ENCODE peak calls at places on chromosomes 13 and 19, in four cellular contexts. K, X, L and I are unnamed samples.

GRCh38 chr13:91400094-91400462 is 1.7 kb downstream of the GPC5 start:
- DNase-seq in K (no peak), X (no peak), L (no peak), I (peak)

GRCh38 chr13:32610977-32611376 is 24.7 kb downstream of the PDS5B start:
- DNase-seq in K (no peak), X (no peak), L (no peak), I (no peak)

GRCh38 chr19:17075860-17076538 is 422 bp downstream of the MYO9B start:
- DNase-seq in K (peak), X (no peak), L (no peak), I (peak)

GRCh38 chr19:4472174-4472974 is at the start of gene HDGFL2:
- DNase-seq in K (no peak), X (no peak), L (no peak), I (no peak)

GRCh38 chr19:14433454-14434156 is 499 bp downstream of the PKN1 start:
- DNase-seq in K (peak), X (peak), L (no peak), I (peak)

GRCh38 chr19:16470911-16471811 is 609 bp downstream of the EPS15L1 start:
- DNase-seq in K (peak), X (no peak), L (no peak), I (peak)

GRCh38 chr19:21749090-21749489 is 18.3 kb downstream of the ZNF100 start:
- DNase-seq in K (no peak), X (no peak), L (no peak), I (no peak)

GRCh38 chr19:1747285-1748114 is 5.8 kb upstream of the ONECUT3 start:
- DNase-seq in K (peak), X (no peak), L (peak), I (peak)

GRCh38 chr19:51079486-51080110 is 3.1 kb downstream of the KLK14 start:
- DNase-seq in K (no peak), X (no peak), L (no peak), I (no peak)

GRCh38 chr13:52374873-52375411 is 31.0 kb downstream of the THSD1 start:
- DNase-seq in K (peak), X (no peak), L (no peak), I (no peak)

GRCh38 chr19:11279505-11280236 is 16.3 kb upstream of the TSPAN16 start:
- DNase-seq in K (no peak), X (no peak), L (no peak), I (no peak)

GRCh38 chr19:31699421-31699820 is 350.2 kb upstream of the TSHZ3 start:
- DNase-seq in K (no peak), X (no peak), L (no peak), I (no peak)

GRCh38 chr13:75796825-75797224 is 160.7 kb downstream of the LMO7 start:
- DNase-seq in K (no peak), X (no peak), L (no peak), I (no peak)

GRCh38 chr13:85241045-85241444 is 558.2 kb downstream of the SLITRK6 start:
- DNase-seq in K (peak), X (no peak), L (peak), I (no peak)

GRCh38 chr19:52296400-52296772 is 583 bp upstream of the ZNF480 start:
- DNase-seq in K (no peak), X (no peak), L (no peak), I (no peak)

GRCh38 chr13:78881746-78882145 is 222.8 kb upstream of the OBI1 start:
- DNase-seq in K (no peak), X (peak), L (no peak), I (no peak)

GRCh38 chr19:51712461-51713081 is 11.2 kb downstream of the HAS1 start:
- DNase-seq in K (no peak), X (no peak), L (no peak), I (peak)

GRCh38 chr19:14112051-14112808 is 5.3 kb downstream of the PRKACA start:
- DNase-seq in K (no peak), X (no peak), L (no peak), I (peak)

GRCh38 chr13:60944016-60944415 is 471.6 kb downstream of the PCDH20 start:
- DNase-seq in K (no peak), X (no peak), L (no peak), I (no peak)

GRCh38 chr19:43305642-43306041 is 36.3 kb upstream of the PSG9 start:
- DNase-seq in K (no peak), X (no peak), L (no peak), I (peak)

GRCh38 chr19:2820112-2820702 is 539 bp downstream of the ZNF554 start:
- DNase-seq in K (peak), X (peak), L (no peak), I (peak)

GRCh38 chr19:39542198-39542597 is 2.2 kb upstream of the EID2 start:
- DNase-seq in K (peak), X (no peak), L (no peak), I (peak)

GRCh38 chr19:49442354-49442753 is 1.0 kb upstream of the SLC17A7 start:
- DNase-seq in K (no peak), X (no peak), L (no peak), I (peak)

GRCh38 chr13:72029981-72030380 is 163.0 kb upstream of the DACH1 start:
- DNase-seq in K (no peak), X (no peak), L (no peak), I (no peak)

GRCh38 chr19:42068361-42068755 is 1.6 kb downstream of the GRIK5 start:
- DNase-seq in K (no peak), X (no peak), L (no peak), I (no peak)

GRCh38 chr13:98019186-98019585 is 65.7 kb downstream of the IPO5 start:
- DNase-seq in K (no peak), X (no peak), L (no peak), I (no peak)

GRCh38 chr13:99481357-99481756 is 19.9 kb upstream of the TM9SF2 start:
- DNase-seq in K (no peak), X (no peak), L (no peak), I (no peak)

GRCh38 chr19:6270076-6270745 is 9.6 kb downstream of the MLLT1 start:
- DNase-seq in K (no peak), X (no peak), L (no peak), I (no peak)

GRCh38 chr13:44212633-44213387 is 160.8 kb upstream of the SERP2 start:
- DNase-seq in K (no peak), X (no peak), L (no peak), I (peak)
- TF ChIP-seq POLR2AphosphoS5 in K (no peak), X (no peak), L (no peak), I (no peak)

GRCh38 chr13:103030776-103031175 is 35.4 kb downstream of the SLC10A2 start:
- DNase-seq in K (no peak), X (no peak), L (no peak), I (no peak)
- H3K4me2 ChIP-seq in K (no peak), X (no peak), L (no peak), I (no peak)

GRCh38 chr13:110637747-110638146 is 22.4 kb downstream of the NAXD start:
- DNase-seq in K (no peak), X (peak), L (no peak), I (no peak)
- TF ChIP-seq CTCF in K (no peak), X (no peak), L (no peak), I (no peak)

GRCh38 chr13:26022538-26023292 is 29.1 kb downstream of the SHISA2 start:
- DNase-seq in K (no peak), X (peak), L (no peak), I (no peak)
- TF ChIP-seq POLR2AphosphoS5 in K (no peak), X (no peak), L (no peak), I (no peak)

DNA sequence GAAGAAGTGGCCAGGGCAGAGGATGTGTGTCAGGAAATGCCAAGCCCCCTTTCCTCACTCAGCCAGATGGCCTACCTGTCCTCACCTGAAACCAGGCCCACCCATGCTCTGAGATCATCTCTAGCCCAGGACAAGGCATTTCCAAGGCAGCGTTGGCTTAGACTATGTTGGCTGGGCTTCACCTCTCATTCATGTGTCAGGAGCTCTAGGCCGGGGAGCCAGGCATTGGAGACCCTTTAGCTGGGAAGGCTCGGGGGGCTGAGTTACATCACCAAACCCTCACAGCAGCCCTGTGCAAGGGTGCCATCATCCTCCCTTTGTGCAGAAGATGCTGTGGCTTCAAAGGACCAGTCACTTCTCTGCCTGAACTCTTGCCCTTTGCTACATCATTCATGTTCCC is 40.0 kb downstream of the COL4A2 start:
- DNase-seq in K (no peak), X (no peak), L (no peak), I (no peak)
- H3K4me2 ChIP-seq in K (peak), X (peak), L (peak), I (no peak)

GRCh38 chr19:18117692-18118378 is 20.3 kb downstream of the MAST3 start:
- DNase-seq in K (peak), X (peak), L (peak), I (peak)
- TF ChIP-seq CTCF in K (no peak), X (peak), L (no peak), I (no peak)

GRCh38 chr19:46502891-46503290 is 7.2 kb upstream of the PNMA8B start:
- DNase-seq in K (no peak), X (no peak), L (no peak), I (no peak)

GRCh38 chr19:46499692-46500091 is 4.0 kb upstream of the PNMA8B start:
- DNase-seq in K (no peak), X (no peak), L (no peak), I (no peak)

GRCh38 chr19:46508206-46508605 is 12.5 kb upstream of the PNMA8B start:
- DNase-seq in K (no peak), X (no peak), L (no peak), I (no peak)

GRCh38 chr19:46503848-46504453 is 8.3 kb upstream of the PNMA8B start:
- DNase-seq in K (no peak), X (peak), L (no peak), I (peak)
- TF ChIP-seq POLR2AphosphoS5 in K (no peak), X (no peak), L (no peak), I (no peak)